ENCODE peak calls at places on chromosomes 3 and 15, in four cellular contexts. T, B, F and U are unnamed samples.

GRCh38 chr15:71080705-71081104 is 34.6 kb upstream of the THSD4 start:
- DNase-seq in T (no peak), B (no peak), F (no peak), U (no peak)

GRCh38 chr3:133153382-133153781 is 115.2 kb downstream of the TMEM108 start:
- DNase-seq in T (no peak), B (no peak), F (no peak), U (no peak)

GRCh38 chr15:29472901-29473423 is 203.3 kb upstream of the NSMCE3 start:
- DNase-seq in T (no peak), B (no peak), F (no peak), U (no peak)

GRCh38 chr3:120432105-120432860 is 18.5 kb downstream of the FSTL1 start:
- DNase-seq in T (no peak), B (peak; percentile 15), F (no peak), U (no peak)

GRCh38 chr3:11154036-11154952 is at the start of gene HRH1:
- DNase-seq in T (no peak), B (peak; percentile 33), F (peak; percentile 80), U (no peak)

GRCh38 chr3:25592510-25592968 is 72.2 kb downstream of the TOP2B start:
- DNase-seq in T (no peak), B (peak; percentile 58), F (no peak), U (no peak)

GRCh38 chr15:63042879-63043340 is 363 bp downstream of the TPM1 start:
- DNase-seq in T (no peak), B (no peak), F (peak; percentile 64), U (no peak)

GRCh38 chr3:53254810-53255359 is 937 bp downstream of the TKT start:
- DNase-seq in T (peak; percentile 81), B (peak; percentile 41), F (peak; percentile 76), U (no peak)

GRCh38 chr3:66413151-66413751 is 87.6 kb downstream of the LRIG1 start:
- DNase-seq in T (peak; percentile 17), B (no peak), F (no peak), U (no peak)

DNA sequence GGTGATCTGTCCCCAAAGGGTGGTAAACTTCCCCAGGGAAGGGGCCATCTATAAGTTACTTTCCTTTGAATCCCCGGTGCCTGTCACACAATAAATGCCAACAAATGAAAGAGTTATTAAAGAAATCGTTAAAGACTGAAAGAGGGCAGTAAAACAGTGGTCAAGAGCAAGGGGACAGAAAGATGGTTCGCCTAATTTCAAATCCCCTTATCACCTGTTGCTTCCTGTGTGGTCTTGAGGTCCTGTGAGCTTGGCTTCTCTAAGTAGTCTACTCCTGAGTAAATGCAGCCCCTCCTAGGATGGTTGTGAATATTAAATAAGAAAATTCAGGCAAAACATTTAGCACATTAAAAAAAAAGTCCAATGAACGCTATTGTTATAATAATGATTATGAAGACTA is 225.7 kb upstream of the ADAMTS9 start:
- DNase-seq in T (no peak), B (no peak), F (no peak), U (no peak)
- TF ChIP-seq POLR2AphosphoS5 in T (no peak), B (no peak), F (no peak), U (no peak)

GRCh38 chr3:197564097-197564843 is 8.5 kb upstream of the BDH1 start:
- DNase-seq in T (no peak), B (no peak), F (no peak), U (no peak)
- H3K4me3 ChIP-seq in T (no peak overlapping the region), B (no peak overlapping the region), F (no peak overlapping the region), U (no peak overlapping the region)

GRCh38 chr15:59166601-59167265 is 39.9 kb upstream of the LDHAL6B start:
- DNase-seq in T (no peak), B (no peak), F (no peak), U (no peak)
- TF ChIP-seq POLR2AphosphoS5 in T (no peak), B (no peak), F (no peak), U (no peak)

GRCh38 chr3:30890907-30891306 is 3.6 kb downstream of the GADL1 start:
- DNase-seq in T (no peak), B (no peak), F (no peak), U (no peak)

GRCh38 chr3:30894521-30895289 is at the start of gene GADL1:
- DNase-seq in T (peak; percentile 29), B (no peak), F (peak; percentile 73), U (no peak)

GRCh38 chr3:30895329-30895728 is 868 bp upstream of the GADL1 start:
- DNase-seq in T (no peak), B (no peak), F (no peak), U (no peak)

GRCh38 chr3:30893678-30894325 is 659 bp downstream of the GADL1 start:
- DNase-seq in T (no peak), B (no peak), F (peak; percentile 7), U (no peak)
- H3K4me3 ChIP-seq in T (peak overlapping the region; percentile 58), B (no peak overlapping the region), F (peak overlapping the region; percentile 68), U (peak overlapping the region; percentile 47)

GRCh38 chr3:28623106-28623505 is 274.5 kb upstream of the AZI2 start:
- DNase-seq in T (no peak), B (no peak), F (no peak), U (no peak)

GRCh38 chr3:28624079-28624478 is 275.5 kb upstream of the AZI2 start:
- DNase-seq in T (peak; percentile 44), B (no peak), F (no peak), U (no peak)
- TF ChIP-seq POLR2AphosphoS5 in T (no peak), B (no peak), F (no peak), U (no peak)

DNA sequence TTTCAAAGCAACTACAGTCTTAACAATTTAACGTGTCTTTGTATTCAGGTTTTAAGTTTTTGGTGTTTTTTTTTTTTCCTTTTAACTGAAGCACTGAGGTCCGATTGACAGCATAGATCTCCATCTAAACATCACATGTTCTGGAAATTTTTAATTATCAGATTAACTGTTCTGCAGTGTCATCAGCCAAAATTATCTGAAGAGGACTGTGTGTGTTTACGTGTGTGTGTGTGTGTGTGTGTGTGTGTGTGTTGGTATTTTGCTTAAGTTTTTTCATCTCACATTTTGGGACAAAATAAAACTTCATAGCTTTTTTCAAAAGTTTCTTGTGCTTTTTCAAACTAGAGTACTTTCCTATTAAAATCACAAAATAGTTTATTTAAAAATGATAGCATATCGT is 1.8 kb downstream of the PIK3CA start:
- DNase-seq in T (no peak), B (no peak), F (no peak), U (no peak)
- H3K4me3 ChIP-seq in T (peak overlapping the region; percentile 85), B (peak overlapping the region; percentile 95), F (peak overlapping the region; percentile 72), U (peak overlapping the region; percentile 97)